ENCODE peak calls at places on chromosomes 4 and X, in nine cellular contexts. Q, M, S, A, K, B, U, W and Z are unnamed samples.

GRCh38 chr4:10006236-10006603 is 15.1 kb downstream of the SLC2A9 start:
- DNase-seq in Q (peak; percentile 45), M (no peak), S (no peak), A (no peak), K (no peak), B (peak; percentile 15), U (no peak), W (peak; percentile 82), Z (no peak)

GRCh38 chr4:108166441-108167315 is 2.1 kb downstream of the LEF1 start:
- DNase-seq in Q (peak; percentile 28), M (no peak), S (peak; percentile 62), A (no peak), K (no peak), B (no peak), U (peak; percentile 83), W (no peak), Z (no peak)

GRCh38 chrX:101258260-101258581 is 32.9 kb downstream of the TAF7L start:
- DNase-seq in Q (no peak), M (no peak), S (no peak), A (no peak), K (no peak), B (no peak), U (no peak), W (no peak), Z (no peak)

GRCh38 chrX:110421499-110422455 is 63.1 kb downstream of the RTL9 start:
- DNase-seq in Q (no peak), M (no peak), S (no peak), A (peak; percentile 47), K (no peak), B (no peak), U (no peak), W (no peak), Z (no peak)

GRCh38 chr4:27198971-27199370 is 338.3 kb downstream of the STIM2 start:
- DNase-seq in Q (no peak), M (no peak), S (no peak), A (no peak), K (no peak), B (peak; percentile 6), U (no peak), W (no peak), Z (no peak)

GRCh38 chr4:153154010-153154975 is 50.0 kb upstream of the TRIM2 start:
- DNase-seq in Q (peak; percentile 63), M (no peak), S (peak; percentile 15), A (no peak), K (no peak), B (peak; percentile 79), U (no peak), W (no peak), Z (no peak)

GRCh38 chr4:7649741-7650531 is 215.2 kb upstream of the PSAPL1 start:
- DNase-seq in Q (peak; percentile 67), M (no peak), S (peak; percentile 47), A (peak; percentile 53), K (no peak), B (no peak), U (no peak), W (no peak), Z (no peak)

GRCh38 chr4:64340243-64341110 is 68.8 kb downstream of the TECRL start:
- DNase-seq in Q (no peak), M (peak; percentile 50), S (no peak), A (no peak), K (no peak), B (no peak), U (no peak), W (no peak), Z (no peak)

GRCh38 chr4:183124228-183124627 is 25.2 kb downstream of the WWC2 start:
- DNase-seq in Q (no peak), M (no peak), S (no peak), A (no peak), K (no peak), B (no peak), U (no peak), W (no peak), Z (no peak)

GRCh38 chrX:150546711-150547153 is 21.7 kb upstream of the MTM1 start:
- DNase-seq in Q (peak; percentile 4), M (no peak), S (peak; percentile 22), A (no peak), K (peak; percentile 47), B (no peak), U (no peak), W (peak; percentile 68), Z (no peak)

DNA sequence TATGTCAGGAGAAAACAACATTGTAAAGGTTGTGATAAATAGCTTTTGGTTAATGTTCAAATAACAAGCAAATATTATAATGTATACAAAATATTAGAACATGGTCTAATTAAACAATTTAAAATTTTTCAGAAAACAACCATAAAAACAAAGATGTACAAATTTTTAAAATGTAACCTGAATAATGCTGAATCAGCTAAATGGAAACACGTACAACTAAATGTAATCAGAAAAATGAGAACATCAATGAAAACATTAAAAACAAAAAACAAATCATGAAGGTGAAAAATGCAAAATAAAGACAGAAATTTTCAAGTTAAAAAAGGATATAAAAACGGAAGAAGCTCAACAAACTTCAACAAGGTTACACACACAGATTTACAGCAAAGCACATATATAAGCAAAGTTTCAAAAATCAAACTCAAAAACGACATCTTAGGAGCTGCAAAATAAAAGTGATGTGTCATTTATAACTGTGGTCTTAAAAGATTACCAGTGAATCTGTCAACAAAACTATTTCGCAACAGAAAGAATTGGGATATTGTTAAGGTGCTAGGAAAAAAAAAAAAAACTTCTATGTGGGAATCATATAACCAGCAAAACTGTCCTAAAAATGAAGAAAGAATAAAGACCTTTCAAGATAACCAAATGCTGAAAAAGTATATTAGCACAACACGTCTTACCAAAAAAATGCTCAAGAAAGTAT is 31.8 kb downstream of the ZNF732 start:
- DNase-seq in Q (no peak), M (no peak), S (no peak), A (no peak), K (no peak), B (no peak), U (no peak), W (no peak), Z (no peak)
- H3K9me3 ChIP-seq in Q (peaks cover 2% of the 10 kb centered on the region), M (peaks cover 100% of the 10 kb centered on the region), S (peaks cover 84% of the 10 kb centered on the region), A (peaks cover 94% of the 10 kb centered on the region), K (peaks cover 3% of the 10 kb centered on the region), B (peaks cover 64% of the 10 kb centered on the region), U (peaks cover 63% of the 10 kb centered on the region), W (peaks cover 71% of the 10 kb centered on the region), Z (peaks cover 16% of the 10 kb centered on the region)

GRCh38 chrX:145620666-145621065 is 197.0 kb upstream of the SLITRK2 start:
- DNase-seq in Q (no peak), M (no peak), S (no peak), A (no peak), K (no peak), B (no peak), U (no peak), W (no peak), Z (no peak)

GRCh38 chrX:145623453-145623852 is 194.2 kb upstream of the SLITRK2 start:
- DNase-seq in Q (no peak), M (no peak), S (no peak), A (no peak), K (no peak), B (no peak), U (no peak), W (no peak), Z (no peak)
- H3K9me3 ChIP-seq in Q (no peaks in the 10 kb centered on the region), M (no peaks in the 10 kb centered on the region), S (peaks cover 8% of the 10 kb centered on the region), A (no peaks in the 10 kb centered on the region), K (no peaks in the 10 kb centered on the region), B (peaks cover 18% of the 10 kb centered on the region), U (no peaks in the 10 kb centered on the region), W (no peaks in the 10 kb centered on the region), Z (no peaks in the 10 kb centered on the region)

GRCh38 chr4:11801466-11802446 is 373.1 kb upstream of the HS3ST1 start:
- DNase-seq in Q (peak; percentile 1), M (no peak), S (no peak), A (no peak), K (no peak), B (no peak), U (no peak), W (no peak), Z (no peak)

DNA sequence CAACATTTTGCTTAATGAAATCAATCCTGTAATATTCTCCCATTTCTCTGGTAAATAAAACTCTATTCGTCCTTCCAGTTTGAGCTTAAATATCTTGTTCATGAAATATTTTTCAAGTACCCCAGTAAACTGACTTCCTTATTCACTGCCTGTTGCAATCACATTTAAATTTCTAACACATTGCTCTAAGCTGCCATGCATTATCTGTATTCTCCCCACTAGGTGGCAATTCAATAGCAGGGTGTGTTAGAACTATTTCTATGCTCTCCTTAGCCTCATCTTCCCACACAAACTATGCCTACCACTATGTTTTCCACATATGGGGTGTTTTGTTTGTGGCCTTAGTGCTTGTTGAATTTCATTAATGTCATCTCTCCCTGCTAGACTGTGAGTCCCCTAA is 377.1 kb upstream of the HS3ST1 start:
- DNase-seq in Q (peak; percentile 56), M (no peak), S (no peak), A (no peak), K (no peak), B (peak; percentile 2), U (no peak), W (no peak), Z (peak; percentile 3)
- H3K9me3 ChIP-seq in Q (no peaks in the 10 kb centered on the region), M (no peaks in the 10 kb centered on the region), S (no peaks in the 10 kb centered on the region), A (no peaks in the 10 kb centered on the region), K (no peaks in the 10 kb centered on the region), B (peaks cover 7% of the 10 kb centered on the region), U (no peaks in the 10 kb centered on the region), W (no peaks in the 10 kb centered on the region), Z (no peaks in the 10 kb centered on the region)

DNA sequence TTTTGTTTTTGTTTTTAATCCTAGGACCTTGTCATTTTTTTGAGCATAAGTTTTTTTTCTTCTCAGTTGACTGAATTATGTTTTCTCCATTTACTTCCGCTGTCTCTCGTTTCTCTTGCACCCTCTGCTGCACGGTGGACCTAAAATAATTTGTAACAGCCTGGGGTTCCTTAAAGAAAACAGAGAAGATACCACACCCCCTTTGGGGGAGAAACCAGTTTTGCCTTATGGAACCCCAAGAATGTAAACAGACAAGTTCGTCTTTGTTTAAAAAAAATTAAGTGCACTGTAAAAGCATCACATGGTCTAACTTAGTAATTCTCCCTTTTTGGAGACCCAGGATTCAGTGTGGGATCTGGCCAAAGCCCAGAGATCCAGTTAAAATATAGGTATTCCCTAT is 32.8 kb upstream of the MAGEA4 start:
- DNase-seq in Q (no peak), M (no peak), S (no peak), A (no peak), K (no peak), B (no peak), U (no peak), W (no peak), Z (no peak)
- H3K9me3 ChIP-seq in Q (no peaks in the 10 kb centered on the region), M (no peaks in the 10 kb centered on the region), S (no peaks in the 10 kb centered on the region), A (no peaks in the 10 kb centered on the region), K (no peaks in the 10 kb centered on the region), B (no peaks in the 10 kb centered on the region), U (no peaks in the 10 kb centered on the region), W (peaks cover 11% of the 10 kb centered on the region), Z (no peaks in the 10 kb centered on the region)